ENCODE peak calls at places on chromosomes 5 and 9, in four cellular contexts. One of them, this sample, is unnamed.

GRCh38 chr5:141524604-141525597 is 36.0 kb downstream of the PCDHGC5 start:
- DNase-seq in A549: peak; percentile 92
- DNase-seq in left ventricle myocardium inferior: peak; percentile 86
- DNase-seq in midbrain: peak; percentile 91
- DNase-seq in this sample: peak; percentile 98

GRCh38 chr9:95770653-95771131 is 104.8 kb upstream of the ERCC6L2 start:
- DNase-seq in A549: no peak
- DNase-seq in midbrain: no peak
- DNase-seq in left ventricle myocardium inferior: no peak
- DNase-seq in this sample: peak; percentile 83

GRCh38 chr5:57595530-57596098 is 113.0 kb upstream of the ACTBL2 start:
- DNase-seq in left ventricle myocardium inferior: no peak
- DNase-seq in A549: no peak
- DNase-seq in midbrain: no peak
- DNase-seq in this sample: no peak

GRCh38 chr9:127316586-127317383 is 52.2 kb downstream of the GARNL3 start:
- DNase-seq in midbrain: no peak
- DNase-seq in left ventricle myocardium inferior: no peak
- DNase-seq in A549: no peak
- DNase-seq in this sample: no peak

GRCh38 chr5:96816430-96816939 is 8.7 kb upstream of the ERAP1 start:
- DNase-seq in midbrain: no peak
- DNase-seq in A549: no peak
- DNase-seq in left ventricle myocardium inferior: no peak
- DNase-seq in this sample: no peak

GRCh38 chr9:91419222-91420191 is 4.1 kb downstream of the NFIL3 start:
- DNase-seq in midbrain: no peak
- DNase-seq in A549: peak; percentile 62
- DNase-seq in left ventricle myocardium inferior: no peak
- DNase-seq in this sample: no peak

GRCh38 chr9:98256632-98257218 is 1.3 kb upstream of the TBC1D2 start:
- DNase-seq in A549: no peak
- DNase-seq in left ventricle myocardium inferior: no peak
- DNase-seq in midbrain: no peak
- DNase-seq in this sample: no peak

GRCh38 chr5:168424506-168425298 is 61.6 kb upstream of the RARS1 start:
- DNase-seq in left ventricle myocardium inferior: no peak
- DNase-seq in midbrain: no peak
- DNase-seq in A549: no peak
- DNase-seq in this sample: no peak

GRCh38 chr9:107504585-107505455 is 15.3 kb upstream of the KLF4 start:
- DNase-seq in A549: peak; percentile 96
- DNase-seq in left ventricle myocardium inferior: no peak
- DNase-seq in midbrain: no peak
- DNase-seq in this sample: no peak

GRCh38 chr5:116216246-116216645 is 131.4 kb downstream of the COMMD10 start:
- DNase-seq in midbrain: no peak
- DNase-seq in A549: no peak
- DNase-seq in left ventricle myocardium inferior: no peak
- DNase-seq in this sample: no peak

GRCh38 chr5:105794578-105794977 is 1876.2 kb downstream of the EFNA5 start:
- DNase-seq in left ventricle myocardium inferior: no peak
- DNase-seq in midbrain: no peak
- DNase-seq in A549: no peak
- DNase-seq in this sample: no peak

GRCh38 chr5:67659288-67659687 is 462.7 kb upstream of the CD180 start:
- DNase-seq in midbrain: no peak
- DNase-seq in A549: no peak
- DNase-seq in left ventricle myocardium inferior: no peak
- DNase-seq in this sample: no peak

GRCh38 chr9:84945878-84946538 is 276.5 kb downstream of the NTRK2 start:
- DNase-seq in left ventricle myocardium inferior: no peak
- DNase-seq in midbrain: no peak
- DNase-seq in A549: no peak
- DNase-seq in this sample: no peak

GRCh38 chr5:31383734-31384133 is 148.2 kb downstream of the DROSHA start:
- DNase-seq in midbrain: no peak
- DNase-seq in A549: no peak
- DNase-seq in left ventricle myocardium inferior: no peak
- DNase-seq in this sample: no peak

GRCh38 chr5:122656107-122656506 is 118.8 kb upstream of the SNX2 start:
- DNase-seq in midbrain: no peak
- DNase-seq in left ventricle myocardium inferior: no peak
- DNase-seq in A549: no peak
- DNase-seq in this sample: no peak

GRCh38 chr5:1661311-1661710 is 137.6 kb upstream of the LPCAT1 start:
- DNase-seq in midbrain: no peak
- DNase-seq in left ventricle myocardium inferior: peak; percentile 3
- DNase-seq in A549: no peak
- DNase-seq in this sample: peak; percentile 41

GRCh38 chr5:125870271-125870670 is 552.9 kb upstream of the GRAMD2B start:
- DNase-seq in midbrain: no peak
- DNase-seq in left ventricle myocardium inferior: no peak
- DNase-seq in A549: no peak
- DNase-seq in this sample: no peak

GRCh38 chr9:133994359-133995011 is 2.4 kb upstream of the VAV2 start:
- DNase-seq in A549: peak; percentile 86
- DNase-seq in midbrain: peak; percentile 71
- DNase-seq in left ventricle myocardium inferior: peak; percentile 78
- DNase-seq in this sample: peak; percentile 91

GRCh38 chr9:90783964-90784363 is 17.7 kb upstream of the SYK start:
- DNase-seq in midbrain: no peak
- DNase-seq in left ventricle myocardium inferior: no peak
- DNase-seq in A549: no peak
- DNase-seq in this sample: no peak

GRCh38 chr5:77629553-77630245 is 8.8 kb downstream of the OTP start:
- DNase-seq in left ventricle myocardium inferior: no peak
- DNase-seq in A549: no peak
- DNase-seq in midbrain: no peak
- DNase-seq in this sample: no peak

GRCh38 chr5:961711-962240 is 46.8 kb upstream of the NKD2 start:
- DNase-seq in left ventricle myocardium inferior: no peak
- DNase-seq in A549: no peak
- DNase-seq in midbrain: no peak
- DNase-seq in this sample: peak; percentile 51

GRCh38 chr9:121672213-121672612 is 20.8 kb downstream of the DAB2IP start:
- DNase-seq in A549: no peak
- DNase-seq in midbrain: peak; percentile 6
- DNase-seq in left ventricle myocardium inferior: no peak
- DNase-seq in this sample: no peak

GRCh38 chr5:175652741-175653663 is 4.9 kb upstream of the HRH2 start:
- DNase-seq in midbrain: no peak
- DNase-seq in A549: no peak
- DNase-seq in left ventricle myocardium inferior: no peak
- DNase-seq in this sample: no peak

GRCh38 chr9:136799079-136799853 is 3.1 kb downstream of the CCDC183 start:
- DNase-seq in A549: no peak
- DNase-seq in left ventricle myocardium inferior: no peak
- DNase-seq in midbrain: no peak
- DNase-seq in this sample: peak; percentile 64

This sample was measured in islet precursor cell.